ENCODE peak calls at places on chromosome 18, in eight cellular contexts. C, F, B, G, A, Y, U and I are unnamed samples.

GRCh38 chr18:3624818-3625716 is 175.1 kb downstream of the TGIF1 start:
- DNase-seq in C (peak), F (no peak), B (peak), G (peak), A (peak), Y (peak), U (peak), I (peak)

GRCh38 chr18:41949206-41949920 is 5.7 kb upstream of the PIK3C3 start:
- DNase-seq in C (no peak), F (no peak), B (no peak), G (no peak), A (no peak), Y (no peak), U (no peak), I (no peak)

GRCh38 chr18:33627114-33627513 is 49.1 kb downstream of the ASXL3 start:
- DNase-seq in C (no peak), F (no peak), B (no peak), G (no peak), A (no peak), Y (no peak), U (no peak), I (no peak)

GRCh38 chr18:23825978-23826405 is 136.7 kb downstream of the LAMA3 start:
- DNase-seq in C (no peak), F (peak), B (peak), G (peak), A (peak), Y (no peak), U (no peak), I (no peak)

GRCh38 chr18:23635283-23636040 is 27.2 kb downstream of the ANKRD29 start:
- DNase-seq in C (no peak), F (no peak), B (no peak), G (peak), A (peak), Y (no peak), U (peak), I (no peak)

GRCh38 chr18:53629356-53629755 is 595.1 kb downstream of the MBD2 start:
- DNase-seq in C (no peak), F (no peak), B (no peak), G (no peak), A (no peak), Y (no peak), U (no peak), I (no peak)

GRCh38 chr18:8948011-8948410 is 154.5 kb upstream of the NDUFV2 start:
- DNase-seq in C (no peak), F (no peak), B (no peak), G (no peak), A (no peak), Y (no peak), U (no peak), I (no peak)

GRCh38 chr18:34744569-34744968 is 34.5 kb downstream of the DTNA start:
- DNase-seq in C (no peak), F (no peak), B (no peak), G (no peak), A (peak), Y (no peak), U (no peak), I (no peak)

GRCh38 chr18:858016-858415 is 46.0 kb upstream of the YES1 start:
- DNase-seq in C (no peak), F (no peak), B (peak), G (no peak), A (no peak), Y (no peak), U (no peak), I (no peak)

GRCh38 chr18:8140841-8141501 is 468.3 kb upstream of the RAB12 start:
- DNase-seq in C (no peak), F (peak), B (peak), G (peak), A (peak), Y (no peak), U (no peak), I (no peak)

GRCh38 chr18:26489191-26489590 is 59.2 kb downstream of the KCTD1 start:
- DNase-seq in C (no peak), F (no peak), B (no peak), G (no peak), A (peak), Y (no peak), U (no peak), I (no peak)

GRCh38 chr18:8754995-8755955 is 49.9 kb downstream of the MTCL1 start:
- DNase-seq in C (peak), F (no peak), B (no peak), G (peak), A (peak), Y (peak), U (peak), I (peak)

GRCh38 chr18:33960393-33960792 is 264.3 kb downstream of the NOL4 start:
- DNase-seq in C (no peak), F (no peak), B (no peak), G (no peak), A (peak), Y (no peak), U (no peak), I (no peak)

GRCh38 chr18:79877163-79878091 is 74.0 kb downstream of the SLC66A2 start:
- DNase-seq in C (no peak), F (no peak), B (no peak), G (no peak), A (peak), Y (no peak), U (no peak), I (no peak)

GRCh38 chr18:47701133-47701532 is 229.3 kb downstream of the SMAD2 start:
- DNase-seq in C (no peak), F (no peak), B (no peak), G (no peak), A (no peak), Y (no peak), U (no peak), I (no peak)

GRCh38 chr18:69956037-69956436 is 8.4 kb upstream of the CD226 start:
- DNase-seq in C (no peak), F (no peak), B (no peak), G (no peak), A (no peak), Y (peak), U (no peak), I (no peak)
- H3K4me3 ChIP-seq in C (peak), F (no peak), B (no peak), G (no peak), A (no peak), Y (peak), U (no peak), I (no peak)

GRCh38 chr18:22634464-22634863 is 216.7 kb upstream of the CTAGE1 start:
- DNase-seq in C (no peak), F (no peak), B (no peak), G (no peak), A (no peak), Y (no peak), U (no peak), I (no peak)
- H3K4me3 ChIP-seq in C (no peak), F (no peak), B (no peak), G (no peak), A (no peak), Y (no peak), U (no peak), I (no peak)

DNA sequence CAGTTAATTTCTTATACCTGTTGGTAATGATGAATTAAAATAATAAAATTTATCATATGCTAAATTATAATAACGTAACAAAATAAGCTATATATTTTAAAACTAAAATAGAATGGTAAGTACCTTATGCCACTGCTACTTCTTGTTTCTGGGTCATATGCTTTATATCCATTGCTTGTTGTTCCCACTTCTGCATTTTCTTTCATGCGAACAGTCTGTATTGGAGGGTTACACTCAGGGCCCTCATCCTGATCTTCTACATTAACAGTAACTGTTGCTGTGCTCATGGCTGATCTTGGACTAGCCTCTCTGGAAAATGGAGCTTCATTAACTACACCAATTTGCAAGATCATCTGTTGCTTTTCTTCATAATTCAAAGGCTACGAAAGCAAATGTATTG is 22.2 kb downstream of the DSC2 start:
- DNase-seq in C (no peak), F (no peak), B (no peak), G (no peak), A (no peak), Y (no peak), U (no peak), I (no peak)
- H3K4me3 ChIP-seq in C (no peak), F (no peak), B (no peak), G (no peak), A (no peak), Y (no peak), U (no peak), I (no peak)

DNA sequence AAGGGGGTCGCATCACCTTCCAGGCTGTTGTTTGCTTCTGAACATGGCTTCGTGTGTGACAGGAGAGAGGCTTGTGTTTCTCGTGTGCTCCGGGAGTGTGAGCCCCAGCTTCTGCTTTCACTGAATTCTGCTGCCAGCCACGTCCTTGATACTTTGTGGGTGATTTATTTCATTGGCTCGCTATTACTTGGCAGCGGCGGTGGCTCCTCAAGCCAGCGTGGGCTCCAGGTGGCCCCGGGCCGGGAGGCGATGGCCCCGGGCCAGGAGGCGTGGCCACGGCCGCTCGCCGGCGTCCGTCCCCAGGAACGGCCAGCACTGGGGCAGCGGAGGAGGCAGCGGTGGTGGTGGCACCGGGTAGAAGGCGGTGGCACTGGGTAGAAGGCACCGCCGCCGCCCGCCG is 63.1 kb downstream of the NAPG start:
- DNase-seq in C (no peak), F (no peak), B (no peak), G (peak), A (no peak), Y (no peak), U (no peak), I (no peak)
- H3K4me3 ChIP-seq in C (no peak), F (no peak), B (no peak), G (no peak), A (no peak), Y (no peak), U (no peak), I (no peak)